ENCODE peak calls at places on chromosomes 5 and 9, in nine cellular contexts. J is stimulated activated CD4-positive, alpha-beta T cell treated with anti-CD3 and anti-CD28 coated beads, Interleukin-2, amount 100 ng/mL, for 48 hours; B is amniotic stem cell; T is AG09319; U is globus pallidus; D is HTR-8/SVneo; Y is pancreas; C is Calu3; I is naive thymus-derived CD8-positive, alpha-beta T cell. P is an unnamed sample.

GRCh38 chr5:593511-593910 is 18.6 kb upstream of the CEP72 start:
- DNase-seq in J (no peak), B (no peak), T (no peak), U (no peak), D (no peak), Y (peak), C (no peak), I (no peak), P (no peak)

GRCh38 chr9:132575005-132575609 is 7.3 kb upstream of the BARHL1 start:
- DNase-seq in J (peak), B (peak), T (peak), U (peak), D (peak), Y (peak), C (peak), I (no peak), P (no peak)

GRCh38 chr9:124752967-124753366 is 18.1 kb downstream of the NR6A1 start:
- DNase-seq in J (no peak), B (no peak), T (no peak), U (no peak), D (peak), Y (no peak), C (no peak), I (no peak), P (no peak)

GRCh38 chr9:126157409-126157808 is 169.2 kb upstream of the MVB12B start:
- DNase-seq in J (no peak), B (no peak), T (no peak), U (no peak), D (no peak), Y (no peak), C (no peak), I (no peak), P (no peak)

GRCh38 chr5:181204561-181205401 is at the start of gene TRIM7:
- DNase-seq in J (no peak), B (no peak), T (no peak), U (no peak), D (no peak), Y (peak), C (peak), I (no peak), P (no peak)

GRCh38 chr5:151214614-151215545 is 9.0 kb downstream of the CCDC69 start:
- DNase-seq in J (no peak), B (no peak), T (no peak), U (no peak), D (no peak), Y (peak), C (no peak), I (peak), P (peak)

GRCh38 chr9:134152488-134152887 is 11.9 kb downstream of the RNU6ATAC start:
- DNase-seq in J (no peak), B (no peak), T (no peak), U (no peak), D (no peak), Y (no peak), C (no peak), I (no peak), P (no peak)

GRCh38 chr5:67983251-67983941 is 232.2 kb upstream of the PIK3R1 start:
- DNase-seq in J (no peak), B (peak), T (peak), U (no peak), D (no peak), Y (no peak), C (no peak), I (no peak), P (peak)

GRCh38 chr9:127802576-127803443 is at the start of gene FPGS:
- DNase-seq in J (peak), B (peak), T (peak), U (peak), D (peak), Y (peak), C (peak), I (peak), P (peak)

GRCh38 chr5:127072861-127073846 is at the start of gene C5orf63:
- DNase-seq in J (peak), B (peak), T (no peak), U (no peak), D (no peak), Y (peak), C (peak), I (peak), P (peak)

GRCh38 chr5:2764581-2764980 is 13.1 kb upstream of the IRX2 start:
- DNase-seq in J (no peak), B (no peak), T (no peak), U (no peak), D (no peak), Y (no peak), C (no peak), I (no peak), P (no peak)

GRCh38 chr9:135820661-135821060 is 86.7 kb downstream of the CAMSAP1 start:
- DNase-seq in J (no peak), B (no peak), T (no peak), U (no peak), D (no peak), Y (no peak), C (no peak), I (no peak), P (no peak)

GRCh38 chr9:130029223-130029583 is 13.8 kb downstream of the FNBP1 start:
- DNase-seq in J (peak), B (no peak), T (no peak), U (no peak), D (no peak), Y (no peak), C (no peak), I (no peak), P (no peak)

GRCh38 chr5:179191506-179192184 is 131.5 kb downstream of the ZNF354C start:
- DNase-seq in J (no peak), B (no peak), T (no peak), U (no peak), D (no peak), Y (no peak), C (no peak), I (no peak), P (no peak)

GRCh38 chr9:109903515-109904138 is 123.6 kb downstream of the PALM2AKAP2 start:
- DNase-seq in J (peak), B (peak), T (peak), U (peak), D (peak), Y (peak), C (peak), I (peak), P (peak)

GRCh38 chr5:218457-219289 is 553 bp downstream of the SDHA start:
- DNase-seq in J (peak), B (no peak), T (no peak), U (peak), D (no peak), Y (peak), C (peak), I (no peak), P (no peak)

GRCh38 chr9:127903557-127904475 is 4.4 kb upstream of the ST6GALNAC6 start:
- DNase-seq in J (peak), B (no peak), T (no peak), U (no peak), D (no peak), Y (no peak), C (no peak), I (peak), P (peak)

GRCh38 chr9:124366476-124367220 is 48.6 kb downstream of the PSMB7 start:
- DNase-seq in J (no peak), B (no peak), T (no peak), U (no peak), D (no peak), Y (no peak), C (no peak), I (no peak), P (no peak)

GRCh38 chr5:119501671-119502179 is 49.4 kb downstream of the HSD17B4 start:
- DNase-seq in J (no peak), B (no peak), T (no peak), U (no peak), D (no peak), Y (no peak), C (no peak), I (no peak), P (no peak)

GRCh38 chr9:112111461-112111860 is 63.6 kb downstream of the SUSD1 start:
- DNase-seq in J (no peak), B (no peak), T (no peak), U (no peak), D (no peak), Y (no peak), C (no peak), I (no peak), P (no peak)

GRCh38 chr5:150658699-150659265 is 2.3 kb upstream of the MYOZ3 start:
- DNase-seq in J (no peak), B (no peak), T (no peak), U (no peak), D (no peak), Y (no peak), C (no peak), I (no peak), P (no peak)

GRCh38 chr9:102405218-102405867 is 589.8 kb upstream of the CYLC2 start:
- DNase-seq in J (no peak), B (no peak), T (no peak), U (no peak), D (no peak), Y (no peak), C (no peak), I (no peak), P (no peak)

GRCh38 chr5:131195696-131196095 is 25.0 kb downstream of the LYRM7 start:
- DNase-seq in J (no peak), B (no peak), T (no peak), U (no peak), D (no peak), Y (no peak), C (no peak), I (no peak), P (no peak)

GRCh38 chr5:127673401-127673800 is 24.5 kb downstream of the CTXN3 start:
- DNase-seq in J (no peak), B (no peak), T (no peak), U (no peak), D (no peak), Y (no peak), C (no peak), I (no peak), P (no peak)

GRCh38 chr5:119255571-119256356 is 100.1 kb upstream of the TNFAIP8 start:
- DNase-seq in J (no peak), B (no peak), T (no peak), U (no peak), D (no peak), Y (no peak), C (no peak), I (no peak), P (no peak)

GRCh38 chr5:95422842-95423241 is 31.7 kb downstream of the FAM81B start:
- DNase-seq in J (no peak), B (no peak), T (no peak), U (no peak), D (no peak), Y (no peak), C (no peak), I (no peak), P (no peak)

GRCh38 chr5:79535477-79536192 is 21.7 kb upstream of the HOMER1 start:
- DNase-seq in J (no peak), B (no peak), T (no peak), U (no peak), D (no peak), Y (no peak), C (no peak), I (no peak), P (no peak)

GRCh38 chr5:173729079-173729765 is 112.8 kb upstream of the BOD1 start:
- DNase-seq in J (no peak), B (no peak), T (no peak), U (no peak), D (no peak), Y (no peak), C (no peak), I (no peak), P (no peak)

GRCh38 chr9:22084336-22085035 is 75.4 kb upstream of the CDKN2B start:
- DNase-seq in J (no peak), B (peak), T (peak), U (no peak), D (peak), Y (no peak), C (peak), I (no peak), P (no peak)

GRCh38 chr5:171681061-171681460 is 104.6 kb upstream of the SMIM23 start:
- DNase-seq in J (no peak), B (no peak), T (no peak), U (no peak), D (no peak), Y (no peak), C (no peak), I (no peak), P (no peak)

GRCh38 chr5:73709536-73710129 is 83.6 kb downstream of the ARHGEF28 start:
- DNase-seq in J (no peak), B (no peak), T (no peak), U (no peak), D (no peak), Y (no peak), C (no peak), I (no peak), P (no peak)

GRCh38 chr9:125982798-125983406 is 235.7 kb downstream of the PBX3 start:
- DNase-seq in J (no peak), B (no peak), T (no peak), U (no peak), D (no peak), Y (no peak), C (no peak), I (no peak), P (no peak)

GRCh38 chr9:127612993-127613954 is 1.2 kb downstream of the STXBP1 start:
- DNase-seq in J (peak), B (peak), T (no peak), U (peak), D (peak), Y (peak), C (peak), I (peak), P (no peak)

P was measured in stimulated activated naive B cell treated with anti-CD40 and anti-IgM and Interleukin-4, amounts not matched to agents 10 μg/mL and 1 μg/mL and 100 μg/mL, for 72 hours.